ENCODE peak calls at places on chromosomes 13 and 19, in eight cellular contexts. A is activated T-cell treated with anti-CD3 and anti-CD28 coated beads for 24 hours, F is non-pigmented ciliary epithelial cell, Q is GM23248, U is RCC 7860, C is fibroblast of gingiva, P is fibroblast of villous mesenchyme, Y is hypothalamus. E is an unnamed sample.

GRCh38 chr13:83221813-83222241 is 660.4 kb downstream of the SLITRK1 start:
- DNase-seq in A (no peak), F (peak), Q (peak), U (no peak), C (peak), P (no peak), Y (no peak), E (peak)

GRCh38 chr19:18741124-18741493 is 50.0 kb downstream of the COMP start:
- DNase-seq in A (no peak), F (no peak), Q (no peak), U (no peak), C (no peak), P (no peak), Y (no peak), E (no peak)

GRCh38 chr13:82330499-82330898 is 1551.8 kb downstream of the SLITRK1 start:
- DNase-seq in A (no peak), F (no peak), Q (peak), U (no peak), C (no peak), P (no peak), Y (no peak), E (no peak)

GRCh38 chr19:13283871-13284270 is 133.7 kb downstream of the IER2 start:
- DNase-seq in A (no peak), F (no peak), Q (no peak), U (no peak), C (no peak), P (no peak), Y (no peak), E (no peak)

GRCh38 chr13:113417008-113417735 is 36.1 kb downstream of the ADPRHL1 start:
- DNase-seq in A (no peak), F (no peak), Q (peak), U (no peak), C (no peak), P (no peak), Y (no peak), E (no peak)

GRCh38 chr19:15297416-15298224 is 34.7 kb downstream of the BRD4 start:
- DNase-seq in A (no peak), F (no peak), Q (peak), U (no peak), C (peak), P (peak), Y (no peak), E (peak)

GRCh38 chr13:40537146-40537895 is 129.1 kb downstream of the FOXO1 start:
- DNase-seq in A (no peak), F (no peak), Q (no peak), U (no peak), C (no peak), P (no peak), Y (no peak), E (no peak)

GRCh38 chr19:9791552-9792181 is 23.1 kb upstream of the ZNF846 start:
- DNase-seq in A (peak), F (peak), Q (peak), U (no peak), C (peak), P (peak), Y (peak), E (peak)

GRCh38 chr19:6752257-6753177 is 13.0 kb downstream of the TRIP10 start:
- DNase-seq in A (no peak), F (no peak), Q (no peak), U (no peak), C (no peak), P (no peak), Y (no peak), E (no peak)

GRCh38 chr13:112699318-112699918 is 9.6 kb downstream of the ATP11A start:
- DNase-seq in A (no peak), F (no peak), Q (no peak), U (no peak), C (no peak), P (no peak), Y (no peak), E (no peak)

GRCh38 chr13:97189943-97190342 is 32.2 kb upstream of the MBNL2 start:
- DNase-seq in A (no peak), F (no peak), Q (no peak), U (no peak), C (no peak), P (no peak), Y (no peak), E (no peak)

GRCh38 chr19:1882089-1882785 is 3.1 kb downstream of the ABHD17A start:
- DNase-seq in A (peak), F (no peak), Q (no peak), U (no peak), C (no peak), P (no peak), Y (no peak), E (no peak)

GRCh38 chr13:31433201-31433600 is 233.4 kb downstream of the B3GLCT start:
- DNase-seq in A (no peak), F (no peak), Q (peak), U (no peak), C (peak), P (no peak), Y (no peak), E (peak)

GRCh38 chr13:99659234-99659633 is 158.0 kb downstream of the TM9SF2 start:
- DNase-seq in A (no peak), F (no peak), Q (no peak), U (no peak), C (no peak), P (no peak), Y (no peak), E (no peak)

GRCh38 chr13:78177306-78177705 is 258.7 kb upstream of the EDNRB start:
- DNase-seq in A (no peak), F (no peak), Q (no peak), U (no peak), C (no peak), P (no peak), Y (no peak), E (no peak)

GRCh38 chr13:95552539-95553270 is at the start of gene CLDN10:
- DNase-seq in A (no peak), F (no peak), Q (no peak), U (no peak), C (no peak), P (no peak), Y (no peak), E (no peak)

GRCh38 chr19:19661141-19661674 is 2.3 kb downstream of the ATP13A1 start:
- DNase-seq in A (no peak), F (no peak), Q (no peak), U (no peak), C (no peak), P (no peak), Y (no peak), E (no peak)

GRCh38 chr19:6735181-6735891 is 2.0 kb downstream of the GPR108 start:
- DNase-seq in A (no peak), F (no peak), Q (no peak), U (no peak), C (no peak), P (no peak), Y (no peak), E (no peak)

GRCh38 chr19:56727731-56728130 is 56.2 kb upstream of the ZNF835 start:
- DNase-seq in A (no peak), F (no peak), Q (no peak), U (no peak), C (no peak), P (no peak), Y (peak), E (no peak)

GRCh38 chr13:99050983-99051488 is 73.2 kb upstream of the DOCK9 start:
- DNase-seq in A (no peak), F (no peak), Q (no peak), U (no peak), C (no peak), P (no peak), Y (no peak), E (no peak)

GRCh38 chr19:13234518-13234917 is 84.3 kb downstream of the IER2 start:
- DNase-seq in A (peak), F (no peak), Q (peak), U (peak), C (no peak), P (peak), Y (no peak), E (peak)

GRCh38 chr19:1119475-1120217 is 15.9 kb downstream of the GPX4 start:
- DNase-seq in A (no peak), F (no peak), Q (no peak), U (no peak), C (no peak), P (no peak), Y (no peak), E (no peak)

GRCh38 chr19:10501971-10502523 is 1.1 kb downstream of the KEAP1 start:
- DNase-seq in A (peak), F (no peak), Q (peak), U (peak), C (peak), P (peak), Y (peak), E (peak)

E was measured in AG10803.